ENCODE peak calls at places on chromosomes 6 and 20, in six cellular contexts. U is effector memory CD4-positive, alpha-beta T cell; K is neural progenitor cell; E is NCI-H2081; Y is hypothalamus; V is HCEC 1CT. Z is an unnamed sample.

GRCh38 chr20:24959591-24960301 is 10.7 kb downstream of the CST7 start:
- DNase-seq in U (no peak), K (no peak), E (no peak), Y (no peak), V (no peak), Z (no peak)

GRCh38 chr6:148364056-148364844 is 21.6 kb downstream of the SASH1 start:
- DNase-seq in U (no peak), K (no peak), E (no peak), Y (no peak), V (peak; percentile 85), Z (no peak)

GRCh38 chr6:134584809-134585528 is 267.1 kb upstream of the SGK1 start:
- DNase-seq in U (no peak), K (no peak), E (peak; percentile 58), Y (no peak), V (no peak), Z (no peak)

GRCh38 chr20:8388146-8388545 is 256.1 kb downstream of the PLCB1 start:
- DNase-seq in U (no peak), K (no peak), E (no peak), Y (no peak), V (peak; percentile 75), Z (no peak)

GRCh38 chr20:44552950-44553908 is 29.1 kb upstream of the PKIG start:
- DNase-seq in U (no peak), K (no peak), E (no peak), Y (no peak), V (peak; percentile 91), Z (no peak)

GRCh38 chr6:14068133-14068532 is 49.4 kb upstream of the CD83 start:
- DNase-seq in U (no peak), K (no peak), E (no peak), Y (no peak), V (peak; percentile 76), Z (no peak)

GRCh38 chr6:114167583-114168576 is 174.9 kb downstream of the HS3ST5 start:
- DNase-seq in U (no peak), K (peak; percentile 2), E (no peak), Y (no peak), V (no peak), Z (no peak)

GRCh38 chr6:86969573-86969972 is 32.2 kb downstream of the HTR1E start:
- DNase-seq in U (no peak), K (no peak), E (no peak), Y (no peak), V (no peak), Z (no peak)

GRCh38 chr20:64161595-64162238 is 2.5 kb upstream of the MYT1 start:
- DNase-seq in U (no peak), K (peak; percentile 96), E (peak; percentile 30), Y (peak; percentile 7), V (no peak), Z (peak; percentile 86)

GRCh38 chr6:11315743-11316437 is 83.4 kb upstream of the NEDD9 start:
- DNase-seq in U (no peak), K (no peak), E (no peak), Y (no peak), V (peak; percentile 98), Z (no peak)

GRCh38 chr20:47150403-47151152 is 205.9 kb downstream of the ZMYND8 start:
- DNase-seq in U (no peak), K (peak; percentile 91), E (peak; percentile 39), Y (no peak), V (peak; percentile 57), Z (peak; percentile 90)